ENCODE peak calls at places on chromosome 9, in six cellular contexts. One of them, this sample, is unnamed.
A peak's percentile ranks its signal among the peaks of the same experiment; 100 is the strongest.

GRCh38 chr9:72836790-72837189 is 116.1 kb downstream of the ALDH1A1 start:
- DNase-seq in trophoblast cell: no peak
- DNase-seq in IMR-90: no peak
- DNase-seq in H1: no peak
- DNase-seq in H9: no peak
- DNase-seq in neuronal stem cell: no peak
- DNase-seq in this sample: no peak

GRCh38 chr9:81980568-81980967 is 8.0 kb upstream of the SPATA31D1 start:
- DNase-seq in neuronal stem cell: no peak
- DNase-seq in trophoblast cell: no peak
- DNase-seq in H1: no peak
- DNase-seq in IMR-90: peak; percentile 6
- DNase-seq in H9: no peak
- DNase-seq in this sample: no peak

GRCh38 chr9:134735441-134736175 is 94.0 kb downstream of the COL5A1 start:
- DNase-seq in neuronal stem cell: no peak
- DNase-seq in trophoblast cell: no peak
- DNase-seq in H1: no peak
- DNase-seq in IMR-90: no peak
- DNase-seq in H9: no peak
- DNase-seq in this sample: peak; percentile 95

GRCh38 chr9:125632321-125633115 is 74.5 kb downstream of the MAPKAP1 start:
- DNase-seq in neuronal stem cell: no peak
- DNase-seq in IMR-90: peak; percentile 22
- DNase-seq in H1: no peak
- DNase-seq in trophoblast cell: no peak
- DNase-seq in H9: no peak
- DNase-seq in this sample: no peak

GRCh38 chr9:134618163-134618822 is 23.3 kb upstream of the COL5A1 start:
- DNase-seq in H1: no peak
- DNase-seq in IMR-90: no peak
- DNase-seq in neuronal stem cell: no peak
- DNase-seq in trophoblast cell: no peak
- DNase-seq in H9: peak; percentile 22
- DNase-seq in this sample: no peak

GRCh38 chr9:89021154-89021803 is 30.0 kb downstream of the S1PR3 start:
- DNase-seq in H9: no peak
- DNase-seq in neuronal stem cell: no peak
- DNase-seq in trophoblast cell: no peak
- DNase-seq in IMR-90: peak; percentile 94
- DNase-seq in H1: no peak
- DNase-seq in this sample: peak; percentile 95

GRCh38 chr9:137878957-137879555 is 1.5 kb downstream of the CACNA1B start:
- DNase-seq in IMR-90: no peak
- DNase-seq in neuronal stem cell: no peak
- DNase-seq in H9: no peak
- DNase-seq in H1: no peak
- DNase-seq in trophoblast cell: no peak
- DNase-seq in this sample: no peak

GRCh38 chr9:137960496-137960895 is 82.9 kb downstream of the CACNA1B start:
- DNase-seq in trophoblast cell: no peak
- DNase-seq in H9: peak; percentile 70
- DNase-seq in IMR-90: no peak
- DNase-seq in H1: peak; percentile 70
- DNase-seq in neuronal stem cell: no peak
- DNase-seq in this sample: no peak

GRCh38 chr9:96491079-96491879 is 41.3 kb downstream of the HABP4 start:
- DNase-seq in H1: no peak
- DNase-seq in IMR-90: peak; percentile 77
- DNase-seq in H9: no peak
- DNase-seq in neuronal stem cell: no peak
- DNase-seq in trophoblast cell: no peak
- DNase-seq in this sample: no peak

GRCh38 chr9:92558612-92559374 is 23.0 kb upstream of the ECM2 start:
- DNase-seq in trophoblast cell: no peak
- DNase-seq in H9: no peak
- DNase-seq in IMR-90: no peak
- DNase-seq in H1: no peak
- DNase-seq in neuronal stem cell: no peak
- DNase-seq in this sample: no peak

GRCh38 chr9:92535940-92536850 is at the start of gene ECM2:
- DNase-seq in H1: no peak
- DNase-seq in IMR-90: peak; percentile 52
- DNase-seq in neuronal stem cell: no peak
- DNase-seq in trophoblast cell: no peak
- DNase-seq in H9: no peak
- DNase-seq in this sample: no peak

GRCh38 chr9:2720179-2720654 is 2.9 kb downstream of the KCNV2 start:
- DNase-seq in trophoblast cell: no peak
- DNase-seq in H1: no peak
- DNase-seq in H9: no peak
- DNase-seq in neuronal stem cell: no peak
- DNase-seq in IMR-90: no peak
- DNase-seq in this sample: no peak

GRCh38 chr9:33229359-33230120 is 10.4 kb upstream of the SPINK4 start:
- DNase-seq in trophoblast cell: peak; percentile 90
- DNase-seq in H9: peak; percentile 46
- DNase-seq in IMR-90: no peak
- DNase-seq in H1: no peak
- DNase-seq in neuronal stem cell: no peak
- DNase-seq in this sample: no peak

GRCh38 chr9:121626012-121626411 is 25.4 kb upstream of the DAB2IP start:
- DNase-seq in H9: no peak
- DNase-seq in H1: no peak
- DNase-seq in neuronal stem cell: no peak
- DNase-seq in trophoblast cell: no peak
- DNase-seq in IMR-90: no peak
- DNase-seq in this sample: no peak

GRCh38 chr9:22005700-22006605 is 3.2 kb downstream of the CDKN2B start:
- DNase-seq in neuronal stem cell: no peak
- DNase-seq in IMR-90: peak; percentile 31
- DNase-seq in trophoblast cell: no peak
- DNase-seq in H1: peak; percentile 73
- DNase-seq in H9: peak; percentile 48
- DNase-seq in this sample: peak; percentile 73

GRCh38 chr9:89756891-89757537 is 152.2 kb downstream of the GADD45G start:
- DNase-seq in neuronal stem cell: no peak
- DNase-seq in IMR-90: no peak
- DNase-seq in trophoblast cell: no peak
- DNase-seq in H9: no peak
- DNase-seq in H1: no peak
- DNase-seq in this sample: peak; percentile 46

GRCh38 chr9:23914431-23915003 is 88.5 kb upstream of the ELAVL2 start:
- DNase-seq in H1: no peak
- DNase-seq in IMR-90: no peak
- DNase-seq in neuronal stem cell: no peak
- DNase-seq in H9: no peak
- DNase-seq in trophoblast cell: no peak
- DNase-seq in this sample: no peak

GRCh38 chr9:1233568-1233967 is 183.4 kb downstream of the DMRT2 start:
- DNase-seq in neuronal stem cell: no peak
- DNase-seq in IMR-90: no peak
- DNase-seq in H1: no peak
- DNase-seq in trophoblast cell: no peak
- DNase-seq in H9: no peak
- DNase-seq in this sample: no peak

GRCh38 chr9:9521033-9521779 is 1091.6 kb downstream of the PTPRD start:
- DNase-seq in H1: no peak
- DNase-seq in IMR-90: no peak
- DNase-seq in trophoblast cell: no peak
- DNase-seq in neuronal stem cell: no peak
- DNase-seq in H9: no peak
- DNase-seq in this sample: no peak

GRCh38 chr9:33351547-33351946 is 50.8 kb downstream of the AQP7 start:
- DNase-seq in H1: peak; percentile 31
- DNase-seq in H9: no peak
- DNase-seq in IMR-90: no peak
- DNase-seq in trophoblast cell: no peak
- DNase-seq in neuronal stem cell: no peak
- DNase-seq in this sample: no peak

GRCh38 chr9:72396247-72397091 is 31.5 kb upstream of the ZFAND5 start:
- DNase-seq in H1: no peak
- DNase-seq in trophoblast cell: no peak
- DNase-seq in H9: no peak
- DNase-seq in neuronal stem cell: no peak
- DNase-seq in IMR-90: peak; percentile 91
- DNase-seq in this sample: peak; percentile 88

GRCh38 chr9:27362447-27363210 is 65.7 kb upstream of the EQTN start:
- DNase-seq in neuronal stem cell: no peak
- DNase-seq in H1: no peak
- DNase-seq in H9: no peak
- DNase-seq in IMR-90: no peak
- DNase-seq in trophoblast cell: no peak
- DNase-seq in this sample: no peak

GRCh38 chr9:134352247-134352933 is 26.1 kb downstream of the RXRA start:
- DNase-seq in H1: no peak
- DNase-seq in H9: no peak
- DNase-seq in trophoblast cell: no peak
- DNase-seq in neuronal stem cell: no peak
- DNase-seq in IMR-90: no peak
- DNase-seq in this sample: no peak

GRCh38 chr9:73154760-73155159 is 3.1 kb downstream of the ANXA1 start:
- DNase-seq in trophoblast cell: no peak
- DNase-seq in H1: no peak
- DNase-seq in H9: no peak
- DNase-seq in IMR-90: peak; percentile 25
- DNase-seq in neuronal stem cell: no peak
- DNase-seq in this sample: no peak

GRCh38 chr9:14183001-14183400 is 130.9 kb downstream of the NFIB start:
- DNase-seq in neuronal stem cell: no peak
- DNase-seq in trophoblast cell: no peak
- DNase-seq in H1: no peak
- DNase-seq in IMR-90: no peak
- DNase-seq in H9: no peak
- DNase-seq in this sample: no peak

GRCh38 chr9:133331641-133332380 is 4.2 kb downstream of the SURF6 start:
- DNase-seq in H9: peak; percentile 28
- DNase-seq in H1: no peak
- DNase-seq in neuronal stem cell: no peak
- DNase-seq in IMR-90: no peak
- DNase-seq in trophoblast cell: peak; percentile 47
- DNase-seq in this sample: no peak

GRCh38 chr9:103167530-103167929 is 172.4 kb downstream of the CYLC2 start:
- DNase-seq in trophoblast cell: no peak
- DNase-seq in H1: no peak
- DNase-seq in neuronal stem cell: no peak
- DNase-seq in IMR-90: no peak
- DNase-seq in H9: no peak
- DNase-seq in this sample: no peak

GRCh38 chr9:103168254-103168653 is 173.1 kb downstream of the CYLC2 start:
- DNase-seq in IMR-90: no peak
- DNase-seq in H1: no peak
- DNase-seq in H9: no peak
- DNase-seq in neuronal stem cell: no peak
- DNase-seq in trophoblast cell: no peak
- DNase-seq in this sample: no peak

DNA sequence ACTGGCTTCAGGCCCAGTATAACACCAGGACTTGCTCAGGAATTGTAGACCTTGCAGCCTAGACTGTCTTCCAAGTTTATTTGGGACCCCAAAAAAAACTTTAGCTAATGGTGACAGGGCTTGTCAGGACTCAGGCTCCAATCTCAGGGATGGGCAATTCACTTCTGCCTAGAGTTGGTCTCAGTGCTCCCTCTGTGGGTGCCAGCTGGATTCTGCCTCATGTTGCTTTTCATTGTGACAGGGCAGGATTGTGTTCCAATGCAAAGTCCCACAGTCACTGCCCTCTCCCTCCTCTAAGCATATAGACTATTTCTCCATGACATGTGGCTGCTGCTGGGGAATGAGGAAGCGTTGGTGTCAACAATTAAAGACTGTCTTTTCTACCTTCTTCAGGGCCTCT is 174.7 kb downstream of the CYLC2 start:
- DNase-seq in neuronal stem cell: no peak
- DNase-seq in H9: no peak
- DNase-seq in H1: no peak
- DNase-seq in trophoblast cell: no peak
- DNase-seq in IMR-90: no peak
- DNase-seq in this sample: no peak
- H3K14ac ChIP-seq in neuronal stem cell: no peak overlapping the region
- H3K14ac ChIP-seq in H9: no peak overlapping the region
- H3K14ac ChIP-seq in H1: no peak overlapping the region
- H3K14ac ChIP-seq in trophoblast cell: no peak overlapping the region
- H3K14ac ChIP-seq in IMR-90: no peak overlapping the region
- H3K14ac ChIP-seq in this sample: no peak overlapping the region

DNA sequence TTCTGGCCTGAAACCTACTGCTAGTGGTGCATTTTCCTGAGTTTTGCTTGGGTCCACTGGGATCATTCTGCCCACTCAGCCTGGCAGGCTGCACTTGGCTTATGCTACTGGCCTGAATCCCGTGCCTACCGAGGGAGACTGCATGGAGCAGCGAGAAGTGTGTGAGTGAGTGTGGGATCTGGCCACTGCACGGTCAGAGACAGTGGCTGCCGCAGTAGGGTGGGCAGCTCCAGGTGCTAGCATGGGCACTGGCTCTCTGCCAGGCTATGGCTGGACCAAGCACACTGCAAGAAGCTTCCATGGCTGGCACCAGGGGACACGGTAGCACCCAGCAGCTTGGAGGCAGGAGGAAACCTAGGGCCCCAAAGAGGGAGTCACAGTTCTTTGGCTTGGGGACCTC is 1058.7 kb upstream of the ACO1 start:
- DNase-seq in IMR-90: no peak
- DNase-seq in trophoblast cell: no peak
- DNase-seq in H1: no peak
- DNase-seq in H9: peak; percentile 28
- DNase-seq in neuronal stem cell: no peak
- DNase-seq in this sample: no peak
- H4K91ac ChIP-seq in IMR-90: no peak overlapping the region
- H4K91ac ChIP-seq in trophoblast cell: no peak overlapping the region
- H4K91ac ChIP-seq in H1: no peak overlapping the region
- H4K91ac ChIP-seq in H9: no peak overlapping the region
- H4K91ac ChIP-seq in neuronal stem cell: no peak overlapping the region
- H4K91ac ChIP-seq in this sample: no peak overlapping the region

GRCh38 chr9:131419716-131420115 is 25.8 kb downstream of the PRRC2B start:
- DNase-seq in neuronal stem cell: no peak
- DNase-seq in H1: no peak
- DNase-seq in H9: no peak
- DNase-seq in trophoblast cell: no peak
- DNase-seq in IMR-90: no peak
- DNase-seq in this sample: no peak
- H3K14ac ChIP-seq in neuronal stem cell: no peak overlapping the region
- H3K14ac ChIP-seq in H1: no peak overlapping the region
- H3K14ac ChIP-seq in H9: no peak overlapping the region
- H3K14ac ChIP-seq in trophoblast cell: no peak overlapping the region
- H3K14ac ChIP-seq in IMR-90: no peak overlapping the region
- H3K14ac ChIP-seq in this sample: no peak overlapping the region

GRCh38 chr9:86907346-86907745 is 40.0 kb downstream of the GAS1 start:
- DNase-seq in IMR-90: peak; percentile 62
- DNase-seq in trophoblast cell: no peak
- DNase-seq in H1: no peak
- DNase-seq in H9: no peak
- DNase-seq in neuronal stem cell: no peak
- DNase-seq in this sample: no peak

GRCh38 chr9:86903461-86904010 is 43.8 kb downstream of the GAS1 start:
- DNase-seq in IMR-90: no peak
- DNase-seq in neuronal stem cell: no peak
- DNase-seq in H9: peak; percentile 60
- DNase-seq in H1: peak; percentile 70
- DNase-seq in trophoblast cell: no peak
- DNase-seq in this sample: no peak

GRCh38 chr9:86902606-86903460 is 44.5 kb downstream of the GAS1 start:
- DNase-seq in H9: peak; percentile 67
- DNase-seq in neuronal stem cell: peak; percentile 36
- DNase-seq in IMR-90: no peak
- DNase-seq in trophoblast cell: no peak
- DNase-seq in H1: peak; percentile 60
- DNase-seq in this sample: peak; percentile 6

GRCh38 chr9:86901511-86901910 is 45.8 kb downstream of the GAS1 start:
- DNase-seq in trophoblast cell: no peak
- DNase-seq in neuronal stem cell: no peak
- DNase-seq in H1: no peak
- DNase-seq in H9: no peak
- DNase-seq in IMR-90: no peak
- DNase-seq in this sample: no peak
- H4K91ac ChIP-seq in trophoblast cell: no peak overlapping the region
- H4K91ac ChIP-seq in neuronal stem cell: no peak overlapping the region
- H4K91ac ChIP-seq in H1: no peak overlapping the region
- H4K91ac ChIP-seq in H9: no peak overlapping the region
- H4K91ac ChIP-seq in IMR-90: no peak overlapping the region
- H4K91ac ChIP-seq in this sample: no peak overlapping the region

This sample was measured in mesenchymal stem cell.